ENCODE peak calls at places on chromosome 21, in seven cellular contexts. J, R, V, G, A, U and M are unnamed samples.

GRCh38 chr21:25872271-25872670 is 137.5 kb downstream of the GABPA start:
- DNase-seq in R (no peak), U (no peak), V (no peak), G (no peak), J (no peak), A (no peak), M (no peak)

GRCh38 chr21:20875741-20876140 is 122.5 kb upstream of the NCAM2 start:
- DNase-seq in A (no peak), G (no peak), V (peak; percentile 19), R (no peak), U (no peak), J (no peak), M (no peak)

GRCh38 chr21:42532466-42533181 is 19.0 kb downstream of the SLC37A1 start:
- DNase-seq in V (no peak), J (no peak), U (no peak), A (peak; percentile 48), G (no peak), R (no peak), M (no peak)

GRCh38 chr21:31682625-31683024 is 23.1 kb downstream of the SOD1 start:
- DNase-seq in G (no peak), V (no peak), J (no peak), U (no peak), R (no peak), A (no peak), M (no peak)

GRCh38 chr21:35635261-35635660 is 425.1 kb downstream of the SETD4 start:
- DNase-seq in R (no peak), V (no peak), A (peak; percentile 75), U (no peak), G (no peak), J (no peak), M (no peak)

GRCh38 chr21:34928637-34929036 is 120.5 kb downstream of the RUNX1 start:
- DNase-seq in G (no peak), J (no peak), U (no peak), A (no peak), R (no peak), V (no peak), M (no peak)

GRCh38 chr21:41429925-41430491 is 4.0 kb downstream of the MX1 start:
- DNase-seq in J (no peak), V (no peak), A (no peak), R (no peak), G (no peak), U (no peak), M (no peak)

GRCh38 chr21:35191128-35191527 is 142.0 kb upstream of the RUNX1 start:
- DNase-seq in G (no peak), U (no peak), J (no peak), V (no peak), R (no peak), A (no peak), M (no peak)

GRCh38 chr21:33189237-33189636 is 40.5 kb upstream of the IFNAR2 start:
- DNase-seq in G (no peak), V (no peak), U (no peak), A (no peak), J (no peak), R (no peak), M (no peak)